ENCODE peak calls at places on chromosomes 11 and 22, in six cellular contexts. One of them, this sample, is unnamed.
A peak's percentile ranks its signal among the peaks of the same experiment; 100 is the strongest.

GRCh38 chr22:25174156-25174887 is 25.3 kb upstream of the CRYBB3 start:
- DNase-seq in tibial artery: no peak
- DNase-seq in Panc1: no peak
- DNase-seq in mammary epithelial cell: no peak
- DNase-seq in GM23338: no peak
- DNase-seq in coronary artery: no peak
- DNase-seq in this sample: no peak

GRCh38 chr22:29641781-29642355 is 38.4 kb downstream of the NF2 start:
- DNase-seq in GM23338: no peak
- DNase-seq in coronary artery: no peak
- DNase-seq in tibial artery: no peak
- DNase-seq in Panc1: no peak
- DNase-seq in mammary epithelial cell: no peak
- DNase-seq in this sample: peak; percentile 6

GRCh38 chr22:23067691-23068090 is 2.6 kb upstream of the GNAZ start:
- DNase-seq in mammary epithelial cell: no peak
- DNase-seq in Panc1: no peak
- DNase-seq in tibial artery: peak; percentile 11
- DNase-seq in coronary artery: no peak
- DNase-seq in GM23338: no peak
- DNase-seq in this sample: no peak

GRCh38 chr11:46504817-46505613 is 88.8 kb downstream of the AMBRA1 start:
- DNase-seq in Panc1: no peak
- DNase-seq in coronary artery: no peak
- DNase-seq in tibial artery: no peak
- DNase-seq in GM23338: no peak
- DNase-seq in mammary epithelial cell: peak; percentile 66
- DNase-seq in this sample: no peak

GRCh38 chr22:22748297-22748743 is 103.9 kb downstream of the GGTLC2 start:
- DNase-seq in tibial artery: peak; percentile 51
- DNase-seq in mammary epithelial cell: peak; percentile 31
- DNase-seq in coronary artery: no peak
- DNase-seq in GM23338: peak; percentile 43
- DNase-seq in Panc1: no peak
- DNase-seq in this sample: peak; percentile 70

GRCh38 chr11:69278091-69278867 is 15.7 kb upstream of the MYEOV start:
- DNase-seq in GM23338: no peak
- DNase-seq in Panc1: no peak
- DNase-seq in mammary epithelial cell: no peak
- DNase-seq in tibial artery: no peak
- DNase-seq in coronary artery: no peak
- DNase-seq in this sample: no peak

GRCh38 chr11:71165771-71166170 is 86.6 kb downstream of the SHANK2 start:
- DNase-seq in Panc1: no peak
- DNase-seq in tibial artery: peak; percentile 9
- DNase-seq in coronary artery: peak; percentile 52
- DNase-seq in mammary epithelial cell: no peak
- DNase-seq in GM23338: no peak
- DNase-seq in this sample: no peak

GRCh38 chr11:62075438-62075837 is 48.4 kb upstream of the INCENP start:
- DNase-seq in GM23338: no peak
- DNase-seq in mammary epithelial cell: no peak
- DNase-seq in coronary artery: no peak
- DNase-seq in tibial artery: no peak
- DNase-seq in Panc1: no peak
- DNase-seq in this sample: no peak

GRCh38 chr11:124724854-124725718 is 14.7 kb upstream of the NRGN start:
- DNase-seq in mammary epithelial cell: no peak
- DNase-seq in Panc1: no peak
- DNase-seq in GM23338: no peak
- DNase-seq in coronary artery: no peak
- DNase-seq in tibial artery: no peak
- DNase-seq in this sample: no peak

GRCh38 chr11:20127671-20128527 is 32.4 kb downstream of the DBX1 start:
- DNase-seq in GM23338: peak; percentile 89
- DNase-seq in mammary epithelial cell: peak; percentile 42
- DNase-seq in Panc1: no peak
- DNase-seq in coronary artery: no peak
- DNase-seq in tibial artery: peak; percentile 72
- DNase-seq in this sample: peak; percentile 87

GRCh38 chr11:75603791-75604736 is 42.0 kb downstream of the SERPINH1 start:
- DNase-seq in coronary artery: no peak
- DNase-seq in tibial artery: no peak
- DNase-seq in GM23338: no peak
- DNase-seq in mammary epithelial cell: peak; percentile 67
- DNase-seq in Panc1: peak; percentile 57
- DNase-seq in this sample: no peak

GRCh38 chr11:107139396-107139795 is 121.1 kb upstream of the GUCY1A2 start:
- DNase-seq in tibial artery: no peak
- DNase-seq in Panc1: no peak
- DNase-seq in mammary epithelial cell: no peak
- DNase-seq in coronary artery: no peak
- DNase-seq in GM23338: no peak
- DNase-seq in this sample: no peak

GRCh38 chr11:32348502-32348901 is 86.8 kb downstream of the WT1 start:
- DNase-seq in GM23338: no peak
- DNase-seq in coronary artery: no peak
- DNase-seq in Panc1: no peak
- DNase-seq in tibial artery: no peak
- DNase-seq in mammary epithelial cell: no peak
- DNase-seq in this sample: no peak

GRCh38 chr11:16607675-16608644 is 130.5 kb upstream of the C11orf58 start:
- DNase-seq in GM23338: peak; percentile 87
- DNase-seq in tibial artery: peak; percentile 72
- DNase-seq in coronary artery: peak; percentile 88
- DNase-seq in mammary epithelial cell: peak; percentile 88
- DNase-seq in Panc1: no peak
- DNase-seq in this sample: peak; percentile 70

GRCh38 chr11:118618991-118619375 is 11.6 kb downstream of the PHLDB1 start:
- DNase-seq in tibial artery: peak; percentile 79
- DNase-seq in mammary epithelial cell: peak; percentile 39
- DNase-seq in Panc1: no peak
- DNase-seq in GM23338: no peak
- DNase-seq in coronary artery: peak; percentile 90
- DNase-seq in this sample: peak; percentile 16

GRCh38 chr22:36439481-36440271 is 41.8 kb downstream of the TXN2 start:
- DNase-seq in GM23338: no peak
- DNase-seq in Panc1: no peak
- DNase-seq in mammary epithelial cell: peak; percentile 83
- DNase-seq in coronary artery: no peak
- DNase-seq in tibial artery: no peak
- DNase-seq in this sample: peak; percentile 89

GRCh38 chr11:66277475-66278391 is at the start of gene CNIH2:
- DNase-seq in Panc1: no peak
- DNase-seq in mammary epithelial cell: no peak
- DNase-seq in tibial artery: no peak
- DNase-seq in GM23338: peak; percentile 69
- DNase-seq in coronary artery: no peak
- DNase-seq in this sample: peak; percentile 50

GRCh38 chr11:33700425-33701271 is at the start of gene C11orf91:
- DNase-seq in GM23338: peak; percentile 98
- DNase-seq in coronary artery: peak; percentile 94
- DNase-seq in mammary epithelial cell: peak; percentile 92
- DNase-seq in Panc1: peak; percentile 77
- DNase-seq in tibial artery: peak; percentile 94
- DNase-seq in this sample: peak; percentile 97

GRCh38 chr11:87352759-87353707 is 315.3 kb downstream of the TMEM135 start:
- DNase-seq in Panc1: peak; percentile 67
- DNase-seq in tibial artery: peak; percentile 77
- DNase-seq in mammary epithelial cell: peak; percentile 78
- DNase-seq in coronary artery: peak; percentile 90
- DNase-seq in GM23338: peak; percentile 92
- DNase-seq in this sample: peak; percentile 77

GRCh38 chr11:2799881-2800654 is 85.5 kb downstream of the CDKN1C start:
- DNase-seq in coronary artery: peak; percentile 70
- DNase-seq in GM23338: no peak
- DNase-seq in Panc1: no peak
- DNase-seq in mammary epithelial cell: no peak
- DNase-seq in tibial artery: peak; percentile 15
- DNase-seq in this sample: no peak

GRCh38 chr22:33575041-33575440 is 345.2 kb downstream of the LARGE1 start:
- DNase-seq in tibial artery: no peak
- DNase-seq in coronary artery: no peak
- DNase-seq in Panc1: no peak
- DNase-seq in mammary epithelial cell: no peak
- DNase-seq in GM23338: no peak
- DNase-seq in this sample: no peak

GRCh38 chr22:39703890-39704658 is 133.5 kb downstream of the CACNA1I start:
- DNase-seq in coronary artery: no peak
- DNase-seq in GM23338: no peak
- DNase-seq in tibial artery: no peak
- DNase-seq in mammary epithelial cell: no peak
- DNase-seq in Panc1: no peak
- DNase-seq in this sample: peak; percentile 89

GRCh38 chr11:94583885-94584500 is 16.8 kb downstream of the PIWIL4 start:
- DNase-seq in Panc1: no peak
- DNase-seq in coronary artery: no peak
- DNase-seq in GM23338: no peak
- DNase-seq in mammary epithelial cell: peak; percentile 56
- DNase-seq in tibial artery: no peak
- DNase-seq in this sample: no peak

GRCh38 chr11:67699521-67699920 is 25.1 kb upstream of the ALDH3B2 start:
- DNase-seq in coronary artery: no peak
- DNase-seq in Panc1: no peak
- DNase-seq in tibial artery: no peak
- DNase-seq in GM23338: no peak
- DNase-seq in mammary epithelial cell: peak; percentile 34
- DNase-seq in this sample: no peak

GRCh38 chr11:63543711-63544110 is 7.1 kb downstream of the PLAAT4 start:
- DNase-seq in GM23338: no peak
- DNase-seq in Panc1: no peak
- DNase-seq in coronary artery: no peak
- DNase-seq in tibial artery: no peak
- DNase-seq in mammary epithelial cell: no peak
- DNase-seq in this sample: no peak

GRCh38 chr11:100861221-100861620 is 174.1 kb downstream of the ARHGAP42 start:
- DNase-seq in tibial artery: no peak
- DNase-seq in mammary epithelial cell: peak; percentile 15
- DNase-seq in GM23338: no peak
- DNase-seq in coronary artery: no peak
- DNase-seq in Panc1: no peak
- DNase-seq in this sample: no peak

GRCh38 chr22:41564563-41564962 is 3.8 kb downstream of the CSDC2 start:
- DNase-seq in GM23338: no peak
- DNase-seq in coronary artery: no peak
- DNase-seq in Panc1: no peak
- DNase-seq in mammary epithelial cell: peak; percentile 23
- DNase-seq in tibial artery: no peak
- DNase-seq in this sample: no peak

GRCh38 chr11:132855516-132855915 is 676.8 kb downstream of the OPCML start:
- DNase-seq in mammary epithelial cell: no peak
- DNase-seq in tibial artery: no peak
- DNase-seq in Panc1: no peak
- DNase-seq in GM23338: no peak
- DNase-seq in coronary artery: no peak
- DNase-seq in this sample: no peak

GRCh38 chr11:68817554-68817953 is 24.2 kb downstream of the CPT1A start:
- DNase-seq in mammary epithelial cell: no peak
- DNase-seq in Panc1: no peak
- DNase-seq in GM23338: no peak
- DNase-seq in tibial artery: no peak
- DNase-seq in coronary artery: no peak
- DNase-seq in this sample: no peak

GRCh38 chr11:13341028-13341427 is 63.4 kb downstream of the BMAL1 start:
- DNase-seq in GM23338: no peak
- DNase-seq in tibial artery: no peak
- DNase-seq in coronary artery: no peak
- DNase-seq in Panc1: no peak
- DNase-seq in mammary epithelial cell: no peak
- DNase-seq in this sample: no peak

GRCh38 chr11:119056397-119056999 is 507 bp downstream of the HYOU1 start:
- DNase-seq in mammary epithelial cell: peak; percentile 71
- DNase-seq in Panc1: no peak
- DNase-seq in tibial artery: no peak
- DNase-seq in coronary artery: peak; percentile 79
- DNase-seq in GM23338: peak; percentile 80
- DNase-seq in this sample: no peak

GRCh38 chr11:116558504-116559252 is 214.1 kb downstream of the BUD13 start:
- DNase-seq in GM23338: no peak
- DNase-seq in mammary epithelial cell: no peak
- DNase-seq in coronary artery: no peak
- DNase-seq in tibial artery: no peak
- DNase-seq in Panc1: no peak
- DNase-seq in this sample: no peak

GRCh38 chr22:20421507-20421874 is 16.1 kb downstream of the SCARF2 start:
- DNase-seq in coronary artery: no peak
- DNase-seq in tibial artery: no peak
- DNase-seq in GM23338: no peak
- DNase-seq in Panc1: no peak
- DNase-seq in mammary epithelial cell: no peak
- DNase-seq in this sample: no peak

GRCh38 chr11:102240502-102240901 is 76.8 kb upstream of the BIRC3 start:
- DNase-seq in coronary artery: no peak
- DNase-seq in Panc1: no peak
- DNase-seq in GM23338: no peak
- DNase-seq in tibial artery: no peak
- DNase-seq in mammary epithelial cell: no peak
- DNase-seq in this sample: no peak
- H3K27ac ChIP-seq in coronary artery: no peak overlapping the region
- H3K27ac ChIP-seq in Panc1: no peak overlapping the region
- H3K27ac ChIP-seq in GM23338: no peak overlapping the region
- H3K27ac ChIP-seq in tibial artery: no peak overlapping the region
- H3K27ac ChIP-seq in mammary epithelial cell: no peak overlapping the region
- H3K27ac ChIP-seq in this sample: no peak overlapping the region

GRCh38 chr22:38313384-38313955 is 3.8 kb downstream of the CSNK1E start:
- DNase-seq in Panc1: peak; percentile 68
- DNase-seq in tibial artery: peak; percentile 67
- DNase-seq in GM23338: no peak
- DNase-seq in mammary epithelial cell: peak; percentile 90
- DNase-seq in coronary artery: peak; percentile 89
- DNase-seq in this sample: peak; percentile 40
- H3K27ac ChIP-seq in Panc1: peak overlapping the region; percentile 13
- H3K27ac ChIP-seq in tibial artery: peak overlapping the region; percentile 98
- H3K27ac ChIP-seq in GM23338: peak overlapping the region; percentile 85
- H3K27ac ChIP-seq in mammary epithelial cell: peak overlapping the region; percentile 94
- H3K27ac ChIP-seq in coronary artery: peak overlapping the region; percentile 97
- H3K27ac ChIP-seq in this sample: peak overlapping the region; percentile 33

GRCh38 chr11:77449060-77449521 is 24.8 kb downstream of the PAK1 start:
- DNase-seq in tibial artery: no peak
- DNase-seq in coronary artery: no peak
- DNase-seq in mammary epithelial cell: no peak
- DNase-seq in Panc1: no peak
- DNase-seq in GM23338: peak; percentile 72
- DNase-seq in this sample: no peak
- H3K27ac ChIP-seq in tibial artery: no peak overlapping the region
- H3K27ac ChIP-seq in coronary artery: no peak overlapping the region
- H3K27ac ChIP-seq in mammary epithelial cell: no peak overlapping the region
- H3K27ac ChIP-seq in Panc1: no peak overlapping the region
- H3K27ac ChIP-seq in GM23338: peak overlapping the region; percentile 92
- H3K27ac ChIP-seq in this sample: no peak overlapping the region

GRCh38 chr22:46044718-46045458 is 67.9 kb upstream of the WNT7B start:
- DNase-seq in GM23338: peak; percentile 76
- DNase-seq in coronary artery: peak; percentile 75
- DNase-seq in tibial artery: peak; percentile 17
- DNase-seq in Panc1: no peak
- DNase-seq in mammary epithelial cell: no peak
- DNase-seq in this sample: no peak
- H3K27ac ChIP-seq in GM23338: no peak overlapping the region
- H3K27ac ChIP-seq in coronary artery: peak overlapping the region; percentile 95
- H3K27ac ChIP-seq in tibial artery: peak overlapping the region; percentile 98
- H3K27ac ChIP-seq in Panc1: peak overlapping the region; percentile 83
- H3K27ac ChIP-seq in mammary epithelial cell: peak overlapping the region; percentile 54
- H3K27ac ChIP-seq in this sample: no peak overlapping the region